ENCODE peak calls at places on chromosomes 6 and 20, in seven cellular contexts. K, I, E, U, S, Z and H are unnamed samples.

GRCh38 chr6:105593056-105593455 is 190.2 kb upstream of the PREP start:
- DNase-seq in K (no peak), I (no peak), E (peak), U (no peak), S (no peak), Z (no peak), H (no peak)

GRCh38 chr6:11142296-11143027 is 30.9 kb upstream of the ERVFRD-1 start:
- DNase-seq in K (no peak), I (no peak), E (no peak), U (no peak), S (no peak), Z (no peak), H (no peak)

GRCh38 chr6:145583753-145584152 is 151.6 kb downstream of the EPM2A start:
- DNase-seq in K (no peak), I (no peak), E (no peak), U (no peak), S (no peak), Z (no peak), H (no peak)

GRCh38 chr6:32163559-32164258 is 686 bp upstream of the EGFL8 start:
- DNase-seq in K (no peak), I (no peak), E (no peak), U (no peak), S (no peak), Z (no peak), H (peak)

GRCh38 chr20:41424546-41424945 is 57.9 kb upstream of the EMILIN3 start:
- DNase-seq in K (no peak), I (no peak), E (peak), U (no peak), S (no peak), Z (no peak), H (no peak)

GRCh38 chr6:4187480-4187879 is 52.1 kb upstream of the ECI2 start:
- DNase-seq in K (no peak), I (no peak), E (no peak), U (no peak), S (no peak), Z (no peak), H (no peak)

GRCh38 chr6:93242049-93242448 is 177.3 kb downstream of the EPHA7 start:
- DNase-seq in K (no peak), I (no peak), E (no peak), U (no peak), S (no peak), Z (no peak), H (peak)

GRCh38 chr20:46118481-46119020 is 437 bp downstream of the CD40 start:
- DNase-seq in K (no peak), I (no peak), E (no peak), U (no peak), S (no peak), Z (no peak), H (peak)

GRCh38 chr6:87826376-87826775 is 124.3 kb upstream of the AKIRIN2 start:
- DNase-seq in K (no peak), I (no peak), E (peak), U (no peak), S (no peak), Z (no peak), H (no peak)

GRCh38 chr20:62822239-62822787 is 5.5 kb downstream of the COL9A3 start:
- DNase-seq in K (no peak), I (no peak), E (no peak), U (no peak), S (no peak), Z (no peak), H (no peak)

GRCh38 chr20:2809690-2810089 is 5.1 kb upstream of the C20orf141 start:
- DNase-seq in K (no peak), I (no peak), E (no peak), U (no peak), S (no peak), Z (no peak), H (no peak)

GRCh38 chr20:50313223-50313820 is 122.7 kb downstream of the CEBPB start:
- DNase-seq in K (no peak), I (no peak), E (peak), U (no peak), S (no peak), Z (no peak), H (no peak)

GRCh38 chr6:134267917-134268361 is 50.0 kb downstream of the SGK1 start:
- DNase-seq in K (no peak), I (peak), E (no peak), U (no peak), S (no peak), Z (no peak), H (peak)